ENCODE peak calls at places on chromosome 2, in five cellular contexts. U is K562, T is stomach, H is lung, E is body of pancreas. L is an unnamed sample. For H3K4me1, the result is how much of the 10 kb centered on the place peaks cover.

GRCh38 chr2:63591566-63592175 is 2.9 kb downstream of the MDH1 start:
- DNase-seq in U (no peak), H (no peak), T (no peak), E (no peak), L (no peak)

GRCh38 chr2:26035110-26035728 is 1.3 kb downstream of the RAB10 start:
- DNase-seq in E (no peak), H (no peak), U (no peak), T (no peak), L (no peak)

GRCh38 chr2:103361712-103362111 is 599.9 kb downstream of the TMEM182 start:
- DNase-seq in H (no peak), E (no peak), T (no peak), U (peak), L (no peak)

GRCh38 chr2:145043399-145043834 is 523.5 kb upstream of the ZEB2 start:
- DNase-seq in U (no peak), T (no peak), E (peak), H (no peak), L (no peak)

GRCh38 chr2:37543967-37544366 is 127.5 kb downstream of the CDC42EP3 start:
- DNase-seq in T (no peak), U (no peak), H (no peak), E (no peak), L (no peak)

GRCh38 chr2:191171708-191172355 is 21.0 kb upstream of the STAT4 start:
- DNase-seq in H (peak), U (no peak), T (no peak), E (no peak), L (no peak)

GRCh38 chr2:83459456-83459855 is 999.6 kb downstream of the SUCLG1 start:
- DNase-seq in E (no peak), H (no peak), U (no peak), T (no peak), L (no peak)

GRCh38 chr2:76008001-76008702 is 297.4 kb upstream of the GCFC2 start:
- DNase-seq in H (no peak), U (no peak), T (peak), E (peak), L (no peak)

GRCh38 chr2:231919341-231920035 is 6.7 kb downstream of the NPPC start:
- DNase-seq in T (no peak), E (no peak), H (no peak), U (no peak), L (no peak)

GRCh38 chr2:239728751-239729150 is 296.4 kb downstream of the NDUFA10 start:
- DNase-seq in H (no peak), E (no peak), T (no peak), U (no peak), L (no peak)

DNA sequence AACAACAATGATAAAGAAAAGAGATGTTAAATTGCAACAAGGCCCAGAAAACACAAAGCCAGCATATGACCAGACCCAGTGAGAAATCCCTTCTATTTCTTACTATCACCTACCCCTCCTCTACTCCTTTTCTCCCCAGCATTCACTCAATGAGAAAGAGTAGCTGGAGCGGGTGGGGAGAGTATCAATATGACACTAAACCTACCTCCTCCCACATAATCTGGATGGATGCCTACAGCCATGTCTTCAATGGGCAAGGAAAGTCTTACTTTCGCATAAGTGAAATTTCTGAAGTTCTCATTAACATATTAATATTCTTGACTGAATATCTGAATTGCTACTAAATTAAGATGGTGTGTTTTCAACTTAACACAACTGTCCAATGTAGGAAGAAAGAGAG is 78.2 kb downstream of the AFF3 start:
- DNase-seq in E (no peak), U (no peak), T (no peak), H (no peak), L (no peak)
- H3K4me1 ChIP-seq in E (under half), U (under half), T (under half), H (under half), L (under half)

GRCh38 chr2:134119672-134120159 is 134.2 kb upstream of the MGAT5 start:
- DNase-seq in H (peak), T (peak), E (peak), U (peak), L (no peak)
- H3K4me1 ChIP-seq in H (under half), T (under half), E (under half), U (under half), L (under half)

DNA sequence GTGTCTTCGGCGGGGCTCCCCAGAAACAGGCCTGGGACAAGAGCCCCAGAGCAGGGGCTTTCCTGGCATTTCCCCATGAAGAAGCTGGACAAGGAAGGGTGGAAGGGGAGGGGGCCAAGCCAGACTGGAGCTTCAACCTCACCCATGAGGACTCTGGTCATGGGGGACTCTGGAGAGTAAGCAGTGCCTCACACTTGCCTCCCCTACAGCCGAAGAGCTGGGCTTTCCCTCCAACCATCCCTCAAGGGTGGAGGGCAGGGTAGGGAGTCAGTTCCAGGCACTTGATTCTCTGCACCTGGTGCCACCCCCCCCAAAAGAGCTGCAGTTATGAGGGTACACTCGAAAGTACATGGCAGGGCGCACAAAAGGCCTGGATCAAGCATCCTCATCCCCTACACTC is 246.6 kb downstream of the TFCP2L1 start:
- DNase-seq in T (no peak), U (no peak), H (no peak), E (no peak), L (no peak)
- H3K4me1 ChIP-seq in T (under half), U (under half), H (under half), E (under half), L (under half)

GRCh38 chr2:219508444-219508734 is 5.9 kb upstream of the ASIC4 start:
- DNase-seq in T (no peak), H (no peak), E (no peak), U (no peak), L (no peak)
- H3K4me1 ChIP-seq in T (under half), H (under half), E (under half), U (half or more), L (under half)

GRCh38 chr2:224098473-224098872 is 59.4 kb upstream of the SERPINE2 start:
- DNase-seq in U (no peak), E (peak), H (peak), T (no peak), L (no peak)

GRCh38 chr2:224101820-224102630 is 62.9 kb upstream of the SERPINE2 start:
- DNase-seq in H (peak), U (no peak), E (no peak), T (no peak), L (no peak)

GRCh38 chr2:224104668-224105386 is 65.7 kb upstream of the SERPINE2 start:
- DNase-seq in U (no peak), H (peak), T (no peak), E (no peak), L (no peak)

GRCh38 chr2:224103603-224104002 is 64.5 kb upstream of the SERPINE2 start:
- DNase-seq in H (peak), U (no peak), E (no peak), T (no peak), L (no peak)

DNA sequence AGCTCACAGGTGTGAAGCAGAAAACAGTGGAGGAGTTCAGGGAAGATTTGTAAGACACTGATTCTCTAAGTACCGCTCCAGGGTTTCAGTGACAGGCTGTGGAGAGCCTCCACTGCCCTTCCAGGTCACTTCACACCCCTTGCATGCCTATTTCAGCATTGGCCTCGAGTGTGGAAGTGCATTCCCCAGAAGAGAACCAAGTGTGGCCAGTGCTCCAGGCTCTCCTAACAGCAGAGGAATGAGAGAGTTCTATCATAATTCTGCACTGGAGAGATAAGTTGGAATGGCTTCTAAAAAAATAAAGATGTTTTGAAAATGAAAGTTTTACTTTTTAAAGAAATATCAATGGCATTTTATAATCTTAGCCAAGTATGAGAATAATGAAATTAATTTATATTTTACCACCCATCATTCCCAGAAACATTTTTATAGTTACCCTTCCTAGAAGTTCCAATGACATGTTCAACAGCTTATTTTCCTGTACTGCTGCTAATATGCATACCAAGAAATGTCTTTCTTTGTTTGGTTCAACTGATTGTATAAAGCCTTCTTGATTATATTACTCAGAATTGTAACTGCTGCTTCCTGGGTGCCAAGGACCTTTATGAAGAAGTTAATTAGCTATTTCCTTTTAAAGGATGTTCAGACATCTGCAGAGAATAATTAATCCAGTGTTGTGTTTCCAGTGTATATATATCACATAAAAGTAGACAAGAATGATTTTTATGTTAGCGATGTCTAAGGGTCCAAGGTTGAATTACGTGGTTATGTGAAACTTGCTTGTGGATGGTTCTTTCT is 61.0 kb upstream of the SERPINE2 start:
- DNase-seq in E (no peak), T (no peak), H (peak), U (no peak), L (no peak)
- H3K4me1 ChIP-seq in E (under half), T (under half), H (under half), U (under half), L (under half)

GRCh38 chr2:195561205-195562032 is 95.6 kb upstream of the SLC39A10 start:
- DNase-seq in T (no peak), H (no peak), E (no peak), U (no peak), L (no peak)

GRCh38 chr2:195562624-195563566 is 94.1 kb upstream of the SLC39A10 start:
- DNase-seq in U (no peak), H (no peak), E (no peak), T (no peak), L (no peak)

GRCh38 chr2:195560209-195560907 is 96.7 kb upstream of the SLC39A10 start:
- DNase-seq in T (peak), E (no peak), U (no peak), H (no peak), L (no peak)

GRCh38 chr2:195566201-195566600 is 90.8 kb upstream of the SLC39A10 start:
- DNase-seq in U (no peak), H (no peak), E (no peak), T (no peak), L (no peak)

DNA sequence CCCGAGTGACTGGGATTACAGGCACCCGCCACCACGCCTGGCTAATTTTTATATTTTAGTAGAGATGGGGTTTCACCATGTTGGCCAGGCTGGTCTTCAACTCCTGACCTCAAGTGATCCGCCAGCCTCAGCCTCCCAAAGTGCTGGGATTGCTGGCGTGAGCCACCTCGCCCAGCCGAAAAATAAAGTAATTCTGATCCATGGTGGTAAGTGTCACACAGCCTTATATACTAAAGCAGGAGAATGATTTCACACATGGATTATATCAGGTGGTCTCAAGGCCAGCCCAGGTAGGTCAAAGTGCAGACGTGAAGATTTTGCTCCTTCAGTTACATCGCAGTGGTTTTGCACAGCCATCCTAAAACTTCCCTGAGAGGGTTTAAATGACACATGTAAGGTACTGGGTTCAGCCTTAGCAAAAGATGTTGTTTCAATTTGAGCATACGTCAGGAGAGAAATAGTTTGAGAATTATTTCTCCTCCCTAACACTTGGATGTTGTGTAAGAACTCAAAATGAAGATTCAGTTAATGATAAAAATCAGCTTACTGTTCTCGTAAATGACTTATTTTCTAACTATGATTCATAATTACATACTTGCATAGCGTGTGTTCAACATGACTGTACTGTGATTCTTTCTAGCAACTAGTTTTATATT is 93.0 kb upstream of the SLC39A10 start:
- DNase-seq in T (no peak), U (no peak), H (no peak), E (no peak), L (no peak)
- H3K4me1 ChIP-seq in T (under half), U (under half), H (under half), E (under half), L (under half)

GRCh38 chr2:142095647-142096046 is 35.2 kb downstream of the LRP1B start:
- DNase-seq in T (no peak), E (no peak), H (no peak), U (no peak), L (no peak)
- H3K4me1 ChIP-seq in T (under half), E (under half), H (under half), U (under half), L (under half)